ENCODE peak calls at places on chromosome 4, in six cellular contexts. One of them, this sample, is unnamed.
A peak's percentile ranks its signal among the peaks of the same experiment; 100 is the strongest.

GRCh38 chr4:185127021-185127925 is 15.8 kb upstream of the SLC25A4 start:
- DNase-seq in IMR-90: no peak
- DNase-seq in NCI-H1092 treated with DMSO at 0.1 percent for 48 hours: no peak
- DNase-seq in mammary epithelial cell: peak; percentile 13
- DNase-seq in cardiac muscle cell: peak; percentile 38
- DNase-seq in ureter: no peak
- DNase-seq in this sample: peak; percentile 7

GRCh38 chr4:7608043-7608442 is 173.3 kb upstream of the PSAPL1 start:
- DNase-seq in IMR-90: no peak
- DNase-seq in NCI-H1092 treated with DMSO at 0.1 percent for 48 hours: no peak
- DNase-seq in mammary epithelial cell: no peak
- DNase-seq in cardiac muscle cell: no peak
- DNase-seq in ureter: no peak
- DNase-seq in this sample: no peak

GRCh38 chr4:23083391-23083790 is 390.7 kb downstream of the GBA3 start:
- DNase-seq in IMR-90: no peak
- DNase-seq in NCI-H1092 treated with DMSO at 0.1 percent for 48 hours: no peak
- DNase-seq in mammary epithelial cell: no peak
- DNase-seq in cardiac muscle cell: no peak
- DNase-seq in ureter: no peak
- DNase-seq in this sample: no peak

GRCh38 chr4:103634236-103634635 is 85.5 kb downstream of the TACR3 start:
- DNase-seq in IMR-90: no peak
- DNase-seq in NCI-H1092 treated with DMSO at 0.1 percent for 48 hours: no peak
- DNase-seq in mammary epithelial cell: no peak
- DNase-seq in cardiac muscle cell: no peak
- DNase-seq in ureter: no peak
- DNase-seq in this sample: no peak

GRCh38 chr4:141124224-141124623 is 9.0 kb downstream of the RNF150 start:
- DNase-seq in IMR-90: no peak
- DNase-seq in NCI-H1092 treated with DMSO at 0.1 percent for 48 hours: no peak
- DNase-seq in mammary epithelial cell: no peak
- DNase-seq in cardiac muscle cell: no peak
- DNase-seq in ureter: no peak
- DNase-seq in this sample: no peak

GRCh38 chr4:55435136-55435535 is 39.4 kb downstream of the TMEM165 start:
- DNase-seq in IMR-90: peak; percentile 48
- DNase-seq in NCI-H1092 treated with DMSO at 0.1 percent for 48 hours: no peak
- DNase-seq in mammary epithelial cell: no peak
- DNase-seq in cardiac muscle cell: peak; percentile 10
- DNase-seq in ureter: no peak
- DNase-seq in this sample: no peak

GRCh38 chr4:151251922-151252321 is 25.0 kb upstream of the PRSS48 start:
- DNase-seq in IMR-90: no peak
- DNase-seq in NCI-H1092 treated with DMSO at 0.1 percent for 48 hours: no peak
- DNase-seq in mammary epithelial cell: no peak
- DNase-seq in cardiac muscle cell: no peak
- DNase-seq in ureter: no peak
- DNase-seq in this sample: no peak

GRCh38 chr4:8665406-8666360 is 73.1 kb downstream of the CPZ start:
- DNase-seq in IMR-90: peak; percentile 5
- DNase-seq in NCI-H1092 treated with DMSO at 0.1 percent for 48 hours: no peak
- DNase-seq in mammary epithelial cell: no peak
- DNase-seq in cardiac muscle cell: no peak
- DNase-seq in ureter: no peak
- DNase-seq in this sample: no peak

GRCh38 chr4:14064969-14065368 is 437.4 kb upstream of the BOD1L1 start:
- DNase-seq in IMR-90: no peak
- DNase-seq in NCI-H1092 treated with DMSO at 0.1 percent for 48 hours: no peak
- DNase-seq in mammary epithelial cell: no peak
- DNase-seq in cardiac muscle cell: no peak
- DNase-seq in ureter: no peak
- DNase-seq in this sample: no peak

GRCh38 chr4:173530326-173531062 is 465 bp upstream of the HAND2 start:
- DNase-seq in IMR-90: no peak
- DNase-seq in NCI-H1092 treated with DMSO at 0.1 percent for 48 hours: no peak
- DNase-seq in mammary epithelial cell: no peak
- DNase-seq in cardiac muscle cell: peak; percentile 55
- DNase-seq in ureter: no peak
- DNase-seq in this sample: no peak

GRCh38 chr4:90127223-90127705 is at the start of gene CCSER1:
- DNase-seq in IMR-90: peak; percentile 1
- DNase-seq in NCI-H1092 treated with DMSO at 0.1 percent for 48 hours: peak; percentile 56
- DNase-seq in mammary epithelial cell: peak; percentile 71
- DNase-seq in cardiac muscle cell: peak; percentile 74
- DNase-seq in ureter: peak; percentile 83
- DNase-seq in this sample: no peak

GRCh38 chr4:147461161-147461560 is 19.7 kb upstream of the EDNRA start:
- DNase-seq in IMR-90: peak; percentile 74
- DNase-seq in NCI-H1092 treated with DMSO at 0.1 percent for 48 hours: no peak
- DNase-seq in mammary epithelial cell: peak; percentile 83
- DNase-seq in cardiac muscle cell: no peak
- DNase-seq in ureter: no peak
- DNase-seq in this sample: no peak

GRCh38 chr4:2366252-2367192 is 51.9 kb downstream of the ZFYVE28 start:
- DNase-seq in IMR-90: peak; percentile 10
- DNase-seq in NCI-H1092 treated with DMSO at 0.1 percent for 48 hours: peak; percentile 78
- DNase-seq in mammary epithelial cell: no peak
- DNase-seq in cardiac muscle cell: no peak
- DNase-seq in ureter: no peak
- DNase-seq in this sample: no peak

GRCh38 chr4:5722328-5722727 is 11.3 kb downstream of the EVC start:
- DNase-seq in IMR-90: peak; percentile 70
- DNase-seq in NCI-H1092 treated with DMSO at 0.1 percent for 48 hours: no peak
- DNase-seq in mammary epithelial cell: no peak
- DNase-seq in cardiac muscle cell: no peak
- DNase-seq in ureter: no peak
- DNase-seq in this sample: no peak

GRCh38 chr4:171478181-171478580 is 335.0 kb upstream of the GALNTL6 start:
- DNase-seq in IMR-90: no peak
- DNase-seq in NCI-H1092 treated with DMSO at 0.1 percent for 48 hours: no peak
- DNase-seq in mammary epithelial cell: no peak
- DNase-seq in cardiac muscle cell: no peak
- DNase-seq in ureter: no peak
- DNase-seq in this sample: no peak

GRCh38 chr4:128229458-128229805 is 58.2 kb downstream of the PGRMC2 start:
- DNase-seq in IMR-90: peak; percentile 43
- DNase-seq in NCI-H1092 treated with DMSO at 0.1 percent for 48 hours: no peak
- DNase-seq in mammary epithelial cell: peak; percentile 39
- DNase-seq in cardiac muscle cell: peak; percentile 54
- DNase-seq in ureter: no peak
- DNase-seq in this sample: no peak

GRCh38 chr4:12926189-12927066 is 557.7 kb downstream of the RAB28 start:
- DNase-seq in IMR-90: no peak
- DNase-seq in NCI-H1092 treated with DMSO at 0.1 percent for 48 hours: no peak
- DNase-seq in mammary epithelial cell: no peak
- DNase-seq in cardiac muscle cell: peak; percentile 32
- DNase-seq in ureter: no peak
- DNase-seq in this sample: no peak

GRCh38 chr4:14008494-14008893 is 381.0 kb upstream of the BOD1L1 start:
- DNase-seq in IMR-90: no peak
- DNase-seq in NCI-H1092 treated with DMSO at 0.1 percent for 48 hours: no peak
- DNase-seq in mammary epithelial cell: no peak
- DNase-seq in cardiac muscle cell: no peak
- DNase-seq in ureter: no peak
- DNase-seq in this sample: no peak

GRCh38 chr4:163395055-163395454 is 51.4 kb downstream of the NPY5R start:
- DNase-seq in IMR-90: peak; percentile 28
- DNase-seq in NCI-H1092 treated with DMSO at 0.1 percent for 48 hours: no peak
- DNase-seq in mammary epithelial cell: peak; percentile 9
- DNase-seq in cardiac muscle cell: no peak
- DNase-seq in ureter: no peak
- DNase-seq in this sample: no peak

GRCh38 chr4:54683616-54684346 is 26.0 kb downstream of the KIT start:
- DNase-seq in IMR-90: no peak
- DNase-seq in NCI-H1092 treated with DMSO at 0.1 percent for 48 hours: no peak
- DNase-seq in mammary epithelial cell: peak; percentile 56
- DNase-seq in cardiac muscle cell: peak; percentile 22
- DNase-seq in ureter: no peak
- DNase-seq in this sample: no peak

GRCh38 chr4:104979083-104979760 is 167.5 kb upstream of the TET2 start:
- DNase-seq in IMR-90: no peak
- DNase-seq in NCI-H1092 treated with DMSO at 0.1 percent for 48 hours: no peak
- DNase-seq in mammary epithelial cell: peak; percentile 58
- DNase-seq in cardiac muscle cell: no peak
- DNase-seq in ureter: no peak
- DNase-seq in this sample: no peak

GRCh38 chr4:74474345-74475099 is 29.6 kb downstream of the AREG start:
- DNase-seq in IMR-90: peak; percentile 77
- DNase-seq in NCI-H1092 treated with DMSO at 0.1 percent for 48 hours: no peak
- DNase-seq in mammary epithelial cell: peak; percentile 41
- DNase-seq in cardiac muscle cell: no peak
- DNase-seq in ureter: no peak
- DNase-seq in this sample: no peak

GRCh38 chr4:38056024-38056685 is 96.0 kb downstream of the PTTG2 start:
- DNase-seq in IMR-90: no peak
- DNase-seq in NCI-H1092 treated with DMSO at 0.1 percent for 48 hours: no peak
- DNase-seq in mammary epithelial cell: no peak
- DNase-seq in cardiac muscle cell: no peak
- DNase-seq in ureter: no peak
- DNase-seq in this sample: no peak

GRCh38 chr4:72286185-72286584 is 254.4 kb downstream of the NPFFR2 start:
- DNase-seq in IMR-90: peak; percentile 12
- DNase-seq in NCI-H1092 treated with DMSO at 0.1 percent for 48 hours: no peak
- DNase-seq in mammary epithelial cell: peak; percentile 11
- DNase-seq in cardiac muscle cell: peak; percentile 13
- DNase-seq in ureter: no peak
- DNase-seq in this sample: no peak

GRCh38 chr4:142414336-142414945 is 431.7 kb downstream of the INPP4B start:
- DNase-seq in IMR-90: no peak
- DNase-seq in NCI-H1092 treated with DMSO at 0.1 percent for 48 hours: no peak
- DNase-seq in mammary epithelial cell: no peak
- DNase-seq in cardiac muscle cell: no peak
- DNase-seq in ureter: no peak
- DNase-seq in this sample: no peak

GRCh38 chr4:127604949-127605709 is 27.6 kb upstream of the INTU start:
- DNase-seq in IMR-90: peak; percentile 48
- DNase-seq in NCI-H1092 treated with DMSO at 0.1 percent for 48 hours: peak; percentile 68
- DNase-seq in mammary epithelial cell: peak; percentile 12
- DNase-seq in cardiac muscle cell: peak; percentile 47
- DNase-seq in ureter: no peak
- DNase-seq in this sample: no peak

GRCh38 chr4:148445903-148446261 is 3.7 kb upstream of the NR3C2 start:
- DNase-seq in IMR-90: no peak
- DNase-seq in NCI-H1092 treated with DMSO at 0.1 percent for 48 hours: no peak
- DNase-seq in mammary epithelial cell: no peak
- DNase-seq in cardiac muscle cell: peak; percentile 23
- DNase-seq in ureter: no peak
- DNase-seq in this sample: peak; percentile 3

GRCh38 chr4:26150948-26151347 is 169.9 kb upstream of the RBPJ start:
- DNase-seq in IMR-90: peak; percentile 79
- DNase-seq in NCI-H1092 treated with DMSO at 0.1 percent for 48 hours: no peak
- DNase-seq in mammary epithelial cell: peak; percentile 5
- DNase-seq in cardiac muscle cell: no peak
- DNase-seq in ureter: no peak
- DNase-seq in this sample: no peak

GRCh38 chr4:2257361-2258001 is 4.4 kb downstream of the MXD4 start:
- DNase-seq in IMR-90: no peak
- DNase-seq in NCI-H1092 treated with DMSO at 0.1 percent for 48 hours: no peak
- DNase-seq in mammary epithelial cell: no peak
- DNase-seq in cardiac muscle cell: no peak
- DNase-seq in ureter: peak; percentile 41
- DNase-seq in this sample: no peak

GRCh38 chr4:168528131-168528949 is 31.5 kb downstream of the PALLD start:
- DNase-seq in IMR-90: peak; percentile 62
- DNase-seq in NCI-H1092 treated with DMSO at 0.1 percent for 48 hours: peak; percentile 13
- DNase-seq in mammary epithelial cell: no peak
- DNase-seq in cardiac muscle cell: no peak
- DNase-seq in ureter: no peak
- DNase-seq in this sample: no peak

GRCh38 chr4:98203406-98204235 is 57.6 kb upstream of the RAP1GDS1 start:
- DNase-seq in IMR-90: no peak
- DNase-seq in NCI-H1092 treated with DMSO at 0.1 percent for 48 hours: no peak
- DNase-seq in mammary epithelial cell: no peak
- DNase-seq in cardiac muscle cell: peak; percentile 8
- DNase-seq in ureter: no peak
- DNase-seq in this sample: no peak

This sample was measured in CD8-positive, alpha-beta memory T cell.